ENCODE peak calls at places on chromosomes 16 and 17, in seven cellular contexts. B, D, A, R, C, Z and Q are unnamed samples. For H3K4me1, the result is how much of the 10 kb centered on the place peaks cover.

GRCh38 chr17:77451894-77452852 is 311.4 kb downstream of the SEC14L1 start:
- DNase-seq in R (no peak), Z (peak), B (peak), D (no peak), C (no peak), A (peak), Q (peak)

GRCh38 chr17:36728030-36728991 is 126.9 kb downstream of the MRM1 start:
- DNase-seq in C (no peak), R (no peak), Z (no peak), A (no peak), B (no peak), D (no peak), Q (no peak)

GRCh38 chr17:80475949-80476876 is at the start of gene NPTX1:
- DNase-seq in R (no peak), C (no peak), Z (no peak), D (peak), A (peak), B (no peak), Q (no peak)

GRCh38 chr17:52106638-52107261 is 51.8 kb downstream of the CA10 start:
- DNase-seq in Z (no peak), A (peak), R (peak), B (peak), D (no peak), C (no peak), Q (peak)

GRCh38 chr16:30747331-30747730 is 894 bp upstream of the PHKG2 start:
- DNase-seq in Z (no peak), R (no peak), C (no peak), D (no peak), A (no peak), B (no peak), Q (no peak)

GRCh38 chr17:72613411-72614292 is 478.8 kb downstream of the SLC39A11 start:
- DNase-seq in A (no peak), C (no peak), R (no peak), Z (no peak), D (no peak), B (no peak), Q (no peak)

GRCh38 chr17:28774206-28774605 is 30.4 kb downstream of the TRAF4 start:
- DNase-seq in D (no peak), R (no peak), B (no peak), C (no peak), A (no peak), Z (no peak), Q (no peak)

GRCh38 chr17:63095879-63096278 is 129.8 kb downstream of the TANC2 start:
- DNase-seq in C (no peak), D (no peak), R (no peak), B (no peak), A (no peak), Z (no peak), Q (no peak)

GRCh38 chr16:68800257-68800875 is 43.0 kb upstream of the TANGO6 start:
- DNase-seq in D (no peak), B (peak), Z (no peak), R (peak), C (no peak), A (peak), Q (no peak)

GRCh38 chr16:75042423-75043174 is 43.8 kb downstream of the ZNRF1 start:
- DNase-seq in A (no peak), D (no peak), R (no peak), B (no peak), C (no peak), Z (no peak), Q (no peak)

GRCh38 chr16:77330332-77331043 is 104.3 kb downstream of the ADAMTS18 start:
- DNase-seq in A (no peak), R (no peak), C (no peak), B (no peak), Z (no peak), D (no peak), Q (no peak)

GRCh38 chr16:66574081-66574480 is 5.2 kb upstream of the CMTM2 start:
- DNase-seq in A (no peak), B (no peak), Z (no peak), C (no peak), D (no peak), R (no peak), Q (no peak)

GRCh38 chr16:47143329-47143676 is 442 bp downstream of the NETO2 start:
- DNase-seq in B (peak), Z (peak), A (peak), R (peak), C (peak), D (peak), Q (peak)

GRCh38 chr16:3472878-3473595 is 22.3 kb downstream of the C16orf90 start:
- DNase-seq in B (no peak), Z (no peak), R (no peak), C (no peak), D (no peak), A (no peak), Q (no peak)

GRCh38 chr16:11488304-11488703 is 98.4 kb downstream of the LITAF start:
- DNase-seq in D (no peak), C (no peak), R (no peak), A (no peak), B (no peak), Z (no peak), Q (no peak)

GRCh38 chr16:23245268-23245667 is 56.8 kb upstream of the SCNN1B start:
- DNase-seq in R (no peak), D (no peak), C (no peak), Z (no peak), A (no peak), B (no peak), Q (no peak)

GRCh38 chr16:22782299-22782698 is 31.7 kb upstream of the HS3ST2 start:
- DNase-seq in D (no peak), R (peak), B (no peak), Z (no peak), C (no peak), A (no peak), Q (no peak)

GRCh38 chr16:82439678-82440293 is 187.0 kb upstream of the CDH13 start:
- DNase-seq in Z (no peak), A (no peak), D (no peak), R (no peak), B (no peak), C (no peak), Q (peak)

GRCh38 chr16:11393861-11394592 is 48.8 kb downstream of the RMI2 start:
- DNase-seq in B (no peak), C (no peak), A (no peak), R (no peak), D (peak), Z (peak), Q (no peak)

GRCh38 chr17:16652847-16653366 is 743 bp downstream of the ZNF624 start:
- DNase-seq in C (no peak), R (no peak), Z (no peak), B (no peak), D (no peak), A (no peak), Q (no peak)

GRCh38 chr17:73211745-73212144 is 18.9 kb downstream of the COG1 start:
- DNase-seq in R (no peak), D (no peak), B (no peak), C (peak), A (no peak), Z (no peak), Q (no peak)

GRCh38 chr17:83150369-83151055 is 71.1 kb downstream of the METRNL start:
- DNase-seq in A (no peak), Z (peak), D (no peak), R (no peak), C (no peak), B (no peak), Q (no peak)
- H3K4me1 ChIP-seq in A (under half), Z (under half), D (under half), R (under half), C (under half), B (under half), Q (under half)

GRCh38 chr17:732788-733720 is 658 bp downstream of the TLCD3A start:
- DNase-seq in R (peak), D (peak), B (peak), Z (peak), A (peak), C (peak), Q (peak)
- H3K4me3 ChIP-seq in R (peak), D (peak), B (peak), Z (peak), A (peak), C (peak), Q (peak)

GRCh38 chr17:69358688-69359596 is 32.0 kb upstream of the ABCA5 start:
- DNase-seq in B (no peak), C (no peak), Z (no peak), A (no peak), R (no peak), D (no peak), Q (no peak)
- TF ChIP-seq CTCF in B (no peak), C (no peak), Z (no peak), A (no peak), R (no peak), D (no peak), Q (no peak)

DNA sequence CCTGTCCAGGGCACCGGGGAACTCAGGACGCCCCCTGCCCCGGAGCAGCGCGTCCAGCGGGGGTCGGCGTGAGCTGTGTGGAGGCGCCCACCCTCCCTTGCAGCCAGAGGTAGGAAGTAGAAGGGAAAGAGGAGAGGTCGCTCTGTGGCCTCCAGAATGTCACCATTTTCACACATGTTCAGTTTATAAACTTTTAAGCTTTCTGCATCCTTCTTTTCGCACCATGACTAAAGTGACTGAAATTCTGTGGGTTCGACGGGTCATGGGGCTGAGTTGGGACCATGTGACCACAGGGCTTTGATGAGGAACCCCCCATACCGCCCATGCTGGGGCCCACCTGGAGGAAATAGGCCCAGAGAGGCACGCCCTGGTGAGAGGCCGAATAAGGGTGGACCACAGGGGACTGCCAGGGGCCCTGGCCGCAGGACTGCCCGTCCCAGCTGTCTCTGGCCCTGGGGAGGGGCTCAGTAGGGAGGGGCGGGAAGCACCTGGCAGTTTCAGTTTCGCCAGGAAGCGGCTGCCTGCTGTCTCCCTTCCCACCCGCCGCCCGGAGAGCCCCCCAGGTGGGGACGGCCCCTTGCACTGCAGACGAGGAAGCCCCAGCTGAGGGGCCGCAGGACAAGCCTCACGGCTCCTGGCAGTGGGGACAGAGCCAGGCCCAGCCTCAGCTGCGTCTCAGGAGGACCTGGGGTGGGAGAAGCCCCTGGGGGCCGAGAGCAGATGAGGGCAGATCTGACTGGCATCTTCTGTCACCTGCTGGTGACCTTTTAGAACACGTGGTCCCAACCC is 9.0 kb downstream of the CBFA2T3 start:
- DNase-seq in C (peak), A (no peak), Z (peak), R (no peak), B (no peak), D (no peak), Q (peak)
- H3K4me1 ChIP-seq in C (under half), A (under half), Z (half or more), R (under half), B (under half), D (under half), Q (under half)